ENCODE peak calls at places on chromosomes 5 and 9, in nine cellular contexts. Q is tibial nerve, G is right atrium auricular region, N is neuronal stem cell, K is ovary, E is spleen, Z is fibroblast of lung, H is H7, P is fibroblast of mammary gland. A is an unnamed sample.

GRCh38 chr5:175658299-175659145 is 651 bp downstream of the HRH2 start:
- DNase-seq in Q (no peak), G (no peak), N (peak), K (no peak), E (peak), Z (no peak), H (peak), P (no peak), A (no peak)

GRCh38 chr5:7663808-7664207 is 187.1 kb downstream of the CFAP90 start:
- DNase-seq in Q (no peak), G (no peak), N (no peak), K (no peak), E (no peak), Z (no peak), H (peak), P (no peak), A (no peak)

GRCh38 chr9:113349434-113350337 is at the start of gene BSPRY:
- DNase-seq in Q (no peak), G (no peak), N (no peak), K (no peak), E (peak), Z (no peak), H (peak), P (no peak), A (no peak)

GRCh38 chr5:139657363-139658321 is 9.5 kb downstream of the CXXC5 start:
- DNase-seq in Q (no peak), G (no peak), N (no peak), K (no peak), E (peak), Z (peak), H (no peak), P (peak), A (peak)

GRCh38 chr5:135255461-135256178 is 143.4 kb downstream of the MACROH2A1 start:
- DNase-seq in Q (no peak), G (peak), N (no peak), K (no peak), E (no peak), Z (no peak), H (no peak), P (no peak), A (no peak)

GRCh38 chr9:20209421-20210340 is 412.6 kb downstream of the MLLT3 start:
- DNase-seq in Q (no peak), G (no peak), N (no peak), K (no peak), E (no peak), Z (peak), H (no peak), P (no peak), A (no peak)

GRCh38 chr9:89878687-89879086 is 273.9 kb downstream of the GADD45G start:
- DNase-seq in Q (peak), G (peak), N (no peak), K (no peak), E (peak), Z (no peak), H (no peak), P (peak), A (no peak)

GRCh38 chr9:75239176-75239575 is 150.9 kb downstream of the OSTF1 start:
- DNase-seq in Q (peak), G (no peak), N (no peak), K (no peak), E (no peak), Z (peak), H (no peak), P (peak), A (no peak)

GRCh38 chr5:83856898-83857297 is 136.2 kb upstream of the HAPLN1 start:
- DNase-seq in Q (no peak), G (no peak), N (no peak), K (no peak), E (no peak), Z (no peak), H (no peak), P (no peak), A (no peak)

GRCh38 chr5:2330731-2331130 is 420.7 kb downstream of the IRX2 start:
- DNase-seq in Q (no peak), G (peak), N (no peak), K (no peak), E (no peak), Z (no peak), H (peak), P (no peak), A (no peak)

GRCh38 chr5:159774476-159775031 is 141.7 kb upstream of the ADRA1B start:
- DNase-seq in Q (no peak), G (no peak), N (no peak), K (no peak), E (no peak), Z (no peak), H (peak), P (no peak), A (no peak)

GRCh38 chr5:85533324-85533723 is 1084.4 kb upstream of the COX7C start:
- DNase-seq in Q (no peak), G (no peak), N (no peak), K (no peak), E (no peak), Z (no peak), H (no peak), P (no peak), A (no peak)

GRCh38 chr5:38574009-38574408 is 17.6 kb upstream of the LIFR start:
- DNase-seq in Q (no peak), G (no peak), N (no peak), K (no peak), E (no peak), Z (no peak), H (no peak), P (no peak), A (no peak)

GRCh38 chr5:127936439-127936972 is 147.1 kb upstream of the SLC12A2 start:
- DNase-seq in Q (no peak), G (no peak), N (no peak), K (no peak), E (no peak), Z (no peak), H (no peak), P (no peak), A (no peak)

GRCh38 chr9:114592356-114592755 is 4.8 kb downstream of the ATP6V1G1 start:
- DNase-seq in Q (no peak), G (no peak), N (no peak), K (no peak), E (no peak), Z (peak), H (peak), P (peak), A (no peak)

GRCh38 chr5:134114886-134115805 is 665 bp downstream of the TCF7 start:
- DNase-seq in Q (no peak), G (no peak), N (no peak), K (no peak), E (peak), Z (no peak), H (peak), P (no peak), A (peak)

GRCh38 chr9:96551403-96551802 is 68.2 kb downstream of the CDC14B start:
- DNase-seq in Q (no peak), G (no peak), N (no peak), K (no peak), E (no peak), Z (no peak), H (no peak), P (no peak), A (no peak)

GRCh38 chr9:129310666-129311350 is 132.7 kb upstream of the IER5L start:
- DNase-seq in Q (no peak), G (peak), N (no peak), K (no peak), E (peak), Z (peak), H (no peak), P (peak), A (peak)

GRCh38 chr9:136327313-136327971 is at the start of gene GPSM1:
- DNase-seq in Q (peak), G (no peak), N (no peak), K (peak), E (no peak), Z (peak), H (peak), P (peak), A (peak)

GRCh38 chr5:167634432-167634831 is 657.0 kb upstream of the WWC1 start:
- DNase-seq in Q (no peak), G (no peak), N (no peak), K (no peak), E (no peak), Z (peak), H (no peak), P (peak), A (no peak)

GRCh38 chr5:137070521-137070920 is 428.6 kb downstream of the SPOCK1 start:
- DNase-seq in Q (no peak), G (peak), N (no peak), K (no peak), E (no peak), Z (no peak), H (no peak), P (no peak), A (no peak)

GRCh38 chr5:113171520-113171919 is 194.9 kb downstream of the DCP2 start:
- DNase-seq in Q (no peak), G (no peak), N (no peak), K (no peak), E (no peak), Z (no peak), H (no peak), P (no peak), A (no peak)

GRCh38 chr5:74767579-74767913 is 497 bp downstream of the NSA2 start:
- DNase-seq in Q (no peak), G (no peak), N (peak), K (no peak), E (no peak), Z (peak), H (no peak), P (peak), A (no peak)

GRCh38 chr9:131042666-131043065 is 33.7 kb downstream of the LAMC3 start:
- DNase-seq in Q (no peak), G (no peak), N (no peak), K (no peak), E (no peak), Z (no peak), H (no peak), P (no peak), A (no peak)
- H3K4me3 ChIP-seq in Q (no peak), G (no peak), N (no peak), K (no peak), E (no peak), Z (no peak), H (no peak), P (no peak), A (no peak)

DNA sequence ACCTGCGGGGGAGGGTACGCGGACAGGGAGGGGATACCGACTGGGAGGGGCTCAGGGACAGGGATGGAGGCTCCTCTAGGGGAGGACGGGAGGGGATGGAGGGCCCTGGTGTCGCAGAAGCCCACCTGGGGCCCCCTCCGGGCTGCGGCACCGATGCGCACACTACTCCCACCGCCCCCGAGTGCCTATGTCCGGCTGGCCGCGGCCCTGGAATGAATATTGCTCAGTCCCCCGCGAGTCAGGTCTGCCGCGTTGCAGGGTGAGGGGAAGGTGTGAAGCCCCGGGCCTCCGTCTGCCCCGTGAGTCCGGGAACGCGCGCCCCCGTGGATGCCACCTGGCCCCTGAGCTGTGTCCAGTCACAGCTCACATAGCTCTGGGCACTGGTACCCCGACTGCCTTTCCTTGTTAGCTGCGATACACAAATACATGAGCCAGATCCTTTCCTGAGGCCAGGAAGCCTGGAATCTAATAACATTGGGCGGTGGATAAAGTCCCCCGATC is 44.5 kb upstream of the PRSS3 start:
- DNase-seq in Q (no peak), G (no peak), N (no peak), K (no peak), E (no peak), Z (peak), H (no peak), P (no peak), A (no peak)
- H3K4me3 ChIP-seq in Q (no peak), G (peak), N (no peak), K (peak), E (no peak), Z (peak), H (no peak), P (peak), A (no peak)

GRCh38 chr5:116739648-116740047 is 165.0 kb upstream of the SEMA6A start:
- DNase-seq in Q (no peak), G (no peak), N (no peak), K (no peak), E (no peak), Z (no peak), H (no peak), P (peak), A (no peak)
- H3K4me3 ChIP-seq in Q (no peak), G (no peak), N (no peak), K (no peak), E (no peak), Z (peak), H (no peak), P (no peak), A (no peak)

DNA sequence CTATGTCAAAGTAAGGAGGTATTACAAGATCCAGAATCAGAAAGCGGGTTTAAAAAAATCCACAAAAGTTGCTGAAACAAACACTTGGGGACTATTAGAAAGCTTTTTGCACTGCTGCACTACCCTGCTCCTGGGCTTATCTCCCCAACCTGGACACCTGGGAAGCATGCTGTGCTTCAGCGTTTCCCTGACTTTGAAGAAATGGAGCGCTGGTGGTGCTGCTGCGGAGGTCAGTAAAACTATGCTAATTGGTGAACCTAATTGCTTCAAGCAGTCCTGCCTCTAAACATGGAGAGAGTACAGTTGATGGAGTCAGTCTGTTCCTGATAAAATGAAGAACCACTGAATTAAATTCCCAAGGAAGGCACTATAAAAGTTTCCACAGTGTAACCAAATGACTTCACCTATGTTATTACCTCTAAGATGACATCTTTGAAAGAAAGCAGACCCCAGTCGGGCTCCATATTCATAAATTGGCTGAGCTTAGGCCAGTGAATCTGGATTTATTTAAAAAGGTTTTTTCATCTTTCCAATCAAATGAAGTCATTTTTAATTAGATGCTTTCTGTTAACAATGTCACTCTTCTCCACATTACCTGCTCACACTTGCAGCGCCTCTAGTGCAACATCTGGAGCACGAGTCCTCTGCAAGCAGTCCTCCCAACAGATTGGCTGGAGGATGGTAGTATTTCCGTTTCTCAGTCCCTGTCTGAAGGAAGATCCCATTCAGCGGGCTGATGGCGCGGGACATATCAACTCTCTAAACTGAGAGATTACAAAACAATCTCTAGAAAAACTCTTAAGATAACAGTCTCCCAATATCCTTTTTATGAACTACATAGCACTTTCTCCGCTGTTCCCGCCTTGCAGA is 11.5 kb downstream of the NR2F1-AS1 start:
- DNase-seq in Q (no peak), G (no peak), N (no peak), K (no peak), E (no peak), Z (no peak), H (peak), P (no peak), A (no peak)
- H3K4me3 ChIP-seq in Q (no peak), G (no peak), N (no peak), K (no peak), E (no peak), Z (no peak), H (peak), P (no peak), A (no peak)

GRCh38 chr5:161545701-161546462 is 643 bp downstream of the GABRB2 start:
- DNase-seq in Q (no peak), G (no peak), N (peak), K (no peak), E (no peak), Z (no peak), H (peak), P (no peak), A (no peak)
- H3K4me3 ChIP-seq in Q (peak), G (peak), N (peak), K (no peak), E (peak), Z (peak), H (no peak), P (no peak), A (peak)

A was measured in kidney.